ENCODE peak calls at places on chromosomes 5 and 9, in seven cellular contexts. One of them, this sample, is unnamed.

GRCh38 chr9:133476036-133476435 is 2.9 kb downstream of the SLC2A6 start:
- DNase-seq in K562: no peak
- DNase-seq in Panc1: no peak
- DNase-seq in HCT116: no peak
- DNase-seq in HepG2: no peak
- DNase-seq in GM12878: no peak
- DNase-seq in H1: no peak
- DNase-seq in this sample: no peak

GRCh38 chr5:147966326-147966725 is 60.0 kb upstream of the C5orf46 start:
- DNase-seq in H1: no peak
- DNase-seq in HepG2: no peak
- DNase-seq in Panc1: no peak
- DNase-seq in HCT116: no peak
- DNase-seq in K562: no peak
- DNase-seq in GM12878: no peak
- DNase-seq in this sample: no peak

GRCh38 chr5:145531038-145531734 is 304.0 kb downstream of the PRELID2 start:
- DNase-seq in K562: no peak
- DNase-seq in HepG2: no peak
- DNase-seq in H1: no peak
- DNase-seq in HCT116: peak
- DNase-seq in Panc1: no peak
- DNase-seq in GM12878: no peak
- DNase-seq in this sample: no peak

GRCh38 chr5:12174734-12175133 is 270.5 kb upstream of the CTNND2 start:
- DNase-seq in HCT116: no peak
- DNase-seq in H1: no peak
- DNase-seq in K562: no peak
- DNase-seq in HepG2: no peak
- DNase-seq in Panc1: no peak
- DNase-seq in GM12878: no peak
- DNase-seq in this sample: no peak

GRCh38 chr9:133106511-133107244 is 14.4 kb downstream of the RALGDS start:
- DNase-seq in H1: no peak
- DNase-seq in GM12878: no peak
- DNase-seq in HCT116: no peak
- DNase-seq in K562: no peak
- DNase-seq in Panc1: no peak
- DNase-seq in HepG2: no peak
- DNase-seq in this sample: no peak

GRCh38 chr5:76737131-76737556 is 21.2 kb downstream of the F2R start:
- DNase-seq in GM12878: peak
- DNase-seq in HCT116: no peak
- DNase-seq in K562: peak
- DNase-seq in HepG2: no peak
- DNase-seq in H1: no peak
- DNase-seq in Panc1: no peak
- DNase-seq in this sample: no peak

GRCh38 chr9:136964171-136964689 is 12.2 kb downstream of the LCN12 start:
- DNase-seq in Panc1: no peak
- DNase-seq in HepG2: no peak
- DNase-seq in HCT116: no peak
- DNase-seq in GM12878: no peak
- DNase-seq in K562: peak
- DNase-seq in H1: no peak
- DNase-seq in this sample: no peak

GRCh38 chr5:158679221-158679641 is 420.5 kb downstream of the EBF1 start:
- DNase-seq in H1: no peak
- DNase-seq in HepG2: no peak
- DNase-seq in K562: no peak
- DNase-seq in Panc1: no peak
- DNase-seq in GM12878: no peak
- DNase-seq in HCT116: no peak
- DNase-seq in this sample: no peak

GRCh38 chr5:35857004-35857345 is 284 bp downstream of the IL7R start:
- DNase-seq in H1: no peak
- DNase-seq in GM12878: no peak
- DNase-seq in HepG2: no peak
- DNase-seq in Panc1: no peak
- DNase-seq in HCT116: no peak
- DNase-seq in K562: no peak
- DNase-seq in this sample: no peak

GRCh38 chr9:22528485-22528884 is 81.9 kb downstream of the DMRTA1 start:
- DNase-seq in HCT116: peak
- DNase-seq in HepG2: no peak
- DNase-seq in GM12878: no peak
- DNase-seq in K562: no peak
- DNase-seq in H1: no peak
- DNase-seq in Panc1: no peak
- DNase-seq in this sample: no peak

GRCh38 chr9:120891255-120891954 is 14.4 kb upstream of the PHF19 start:
- DNase-seq in HCT116: no peak
- DNase-seq in Panc1: no peak
- DNase-seq in GM12878: no peak
- DNase-seq in H1: no peak
- DNase-seq in K562: peak
- DNase-seq in HepG2: no peak
- DNase-seq in this sample: no peak

GRCh38 chr9:137463194-137463930 is 4.2 kb upstream of the NSMF start:
- DNase-seq in H1: no peak
- DNase-seq in Panc1: no peak
- DNase-seq in GM12878: no peak
- DNase-seq in K562: no peak
- DNase-seq in HCT116: no peak
- DNase-seq in HepG2: peak
- DNase-seq in this sample: no peak

GRCh38 chr5:54460181-54460919 is 4.9 kb downstream of the HSPB3 start:
- DNase-seq in H1: no peak
- DNase-seq in HepG2: no peak
- DNase-seq in GM12878: no peak
- DNase-seq in HCT116: no peak
- DNase-seq in K562: peak
- DNase-seq in Panc1: no peak
- DNase-seq in this sample: no peak

GRCh38 chr5:127228540-127229184 is 61.9 kb upstream of the MEGF10 start:
- DNase-seq in GM12878: no peak
- DNase-seq in HCT116: no peak
- DNase-seq in H1: no peak
- DNase-seq in Panc1: no peak
- DNase-seq in K562: peak
- DNase-seq in HepG2: no peak
- DNase-seq in this sample: peak

GRCh38 chr5:132739232-132739631 is 1.9 kb upstream of the KIF3A start:
- DNase-seq in Panc1: no peak
- DNase-seq in GM12878: no peak
- DNase-seq in HepG2: no peak
- DNase-seq in H1: no peak
- DNase-seq in HCT116: no peak
- DNase-seq in K562: no peak
- DNase-seq in this sample: no peak

GRCh38 chr5:132737982-132738770 is 830 bp upstream of the KIF3A start:
- DNase-seq in H1: no peak
- DNase-seq in HepG2: no peak
- DNase-seq in Panc1: no peak
- DNase-seq in GM12878: no peak
- DNase-seq in HCT116: no peak
- DNase-seq in K562: peak
- DNase-seq in this sample: no peak

GRCh38 chr5:132733499-132734148 is 3.7 kb downstream of the KIF3A start:
- DNase-seq in HepG2: no peak
- DNase-seq in Panc1: no peak
- DNase-seq in GM12878: no peak
- DNase-seq in K562: no peak
- DNase-seq in HCT116: no peak
- DNase-seq in H1: no peak
- DNase-seq in this sample: no peak

GRCh38 chr5:132736853-132737833 is at the start of gene KIF3A:
- DNase-seq in Panc1: peak
- DNase-seq in K562: peak
- DNase-seq in HepG2: peak
- DNase-seq in HCT116: peak
- DNase-seq in GM12878: peak
- DNase-seq in H1: peak
- DNase-seq in this sample: peak

GRCh38 chr5:132734687-132735086 is 2.7 kb downstream of the KIF3A start:
- DNase-seq in H1: no peak
- DNase-seq in HepG2: no peak
- DNase-seq in GM12878: no peak
- DNase-seq in HCT116: no peak
- DNase-seq in Panc1: no peak
- DNase-seq in K562: no peak
- DNase-seq in this sample: no peak
- TF ChIP-seq SIN3A in H1: no peak
- TF ChIP-seq SIN3A in HepG2: no peak
- TF ChIP-seq SIN3A in GM12878: no peak
- TF ChIP-seq SIN3A in HCT116: no peak
- TF ChIP-seq SIN3A in Panc1: no peak
- TF ChIP-seq SIN3A in K562: no peak
- TF ChIP-seq SIN3A in this sample: no peak

GRCh38 chr5:160800375-160800774 is 51.6 kb downstream of the ATP10B start:
- DNase-seq in GM12878: no peak
- DNase-seq in H1: no peak
- DNase-seq in K562: no peak
- DNase-seq in Panc1: no peak
- DNase-seq in HCT116: no peak
- DNase-seq in HepG2: no peak
- DNase-seq in this sample: no peak

GRCh38 chr5:160797020-160797419 is 55.0 kb downstream of the ATP10B start:
- DNase-seq in GM12878: no peak
- DNase-seq in HCT116: no peak
- DNase-seq in H1: no peak
- DNase-seq in HepG2: no peak
- DNase-seq in Panc1: no peak
- DNase-seq in K562: no peak
- DNase-seq in this sample: no peak

GRCh38 chr5:160799160-160799559 is 52.9 kb downstream of the ATP10B start:
- DNase-seq in HCT116: no peak
- DNase-seq in H1: no peak
- DNase-seq in K562: no peak
- DNase-seq in Panc1: no peak
- DNase-seq in HepG2: no peak
- DNase-seq in GM12878: peak
- DNase-seq in this sample: no peak

GRCh38 chr5:160805376-160805775 is 46.6 kb downstream of the ATP10B start:
- DNase-seq in K562: no peak
- DNase-seq in GM12878: no peak
- DNase-seq in H1: no peak
- DNase-seq in HCT116: no peak
- DNase-seq in HepG2: no peak
- DNase-seq in Panc1: no peak
- DNase-seq in this sample: no peak

GRCh38 chr5:160802567-160802966 is 49.4 kb downstream of the ATP10B start:
- DNase-seq in H1: no peak
- DNase-seq in K562: no peak
- DNase-seq in Panc1: no peak
- DNase-seq in HCT116: no peak
- DNase-seq in HepG2: no peak
- DNase-seq in GM12878: no peak
- DNase-seq in this sample: no peak
- TF ChIP-seq SIN3A in H1: no peak
- TF ChIP-seq SIN3A in K562: no peak
- TF ChIP-seq SIN3A in Panc1: no peak
- TF ChIP-seq SIN3A in HCT116: no peak
- TF ChIP-seq SIN3A in HepG2: no peak
- TF ChIP-seq SIN3A in GM12878: no peak
- TF ChIP-seq SIN3A in this sample: no peak

GRCh38 chr9:95004452-95005275 is 278.2 kb downstream of the AOPEP start:
- DNase-seq in H1: no peak
- DNase-seq in K562: peak
- DNase-seq in HCT116: no peak
- DNase-seq in Panc1: no peak
- DNase-seq in HepG2: peak
- DNase-seq in GM12878: no peak
- DNase-seq in this sample: peak
- TF ChIP-seq SIN3A in H1: no peak
- TF ChIP-seq SIN3A in K562: no peak
- TF ChIP-seq SIN3A in HCT116: no peak
- TF ChIP-seq SIN3A in Panc1: no peak
- TF ChIP-seq SIN3A in HepG2: peak
- TF ChIP-seq SIN3A in GM12878: no peak
- TF ChIP-seq SIN3A in this sample: peak

GRCh38 chr9:135958485-135958884 is 2.7 kb downstream of the UBAC1 start:
- DNase-seq in HepG2: no peak
- DNase-seq in H1: no peak
- DNase-seq in GM12878: no peak
- DNase-seq in Panc1: no peak
- DNase-seq in K562: peak
- DNase-seq in HCT116: no peak
- DNase-seq in this sample: no peak

GRCh38 chr9:135961811-135962695 is 880 bp upstream of the UBAC1 start:
- DNase-seq in K562: peak
- DNase-seq in GM12878: no peak
- DNase-seq in HCT116: no peak
- DNase-seq in HepG2: no peak
- DNase-seq in H1: no peak
- DNase-seq in Panc1: no peak
- DNase-seq in this sample: peak

GRCh38 chr9:135959814-135960213 is 1.4 kb downstream of the UBAC1 start:
- DNase-seq in H1: no peak
- DNase-seq in Panc1: no peak
- DNase-seq in HCT116: no peak
- DNase-seq in GM12878: no peak
- DNase-seq in HepG2: no peak
- DNase-seq in K562: peak
- DNase-seq in this sample: no peak

GRCh38 chr9:135961277-135961705 is at the start of gene UBAC1:
- DNase-seq in H1: peak
- DNase-seq in HepG2: peak
- DNase-seq in HCT116: peak
- DNase-seq in GM12878: peak
- DNase-seq in Panc1: peak
- DNase-seq in K562: peak
- DNase-seq in this sample: peak

DNA sequence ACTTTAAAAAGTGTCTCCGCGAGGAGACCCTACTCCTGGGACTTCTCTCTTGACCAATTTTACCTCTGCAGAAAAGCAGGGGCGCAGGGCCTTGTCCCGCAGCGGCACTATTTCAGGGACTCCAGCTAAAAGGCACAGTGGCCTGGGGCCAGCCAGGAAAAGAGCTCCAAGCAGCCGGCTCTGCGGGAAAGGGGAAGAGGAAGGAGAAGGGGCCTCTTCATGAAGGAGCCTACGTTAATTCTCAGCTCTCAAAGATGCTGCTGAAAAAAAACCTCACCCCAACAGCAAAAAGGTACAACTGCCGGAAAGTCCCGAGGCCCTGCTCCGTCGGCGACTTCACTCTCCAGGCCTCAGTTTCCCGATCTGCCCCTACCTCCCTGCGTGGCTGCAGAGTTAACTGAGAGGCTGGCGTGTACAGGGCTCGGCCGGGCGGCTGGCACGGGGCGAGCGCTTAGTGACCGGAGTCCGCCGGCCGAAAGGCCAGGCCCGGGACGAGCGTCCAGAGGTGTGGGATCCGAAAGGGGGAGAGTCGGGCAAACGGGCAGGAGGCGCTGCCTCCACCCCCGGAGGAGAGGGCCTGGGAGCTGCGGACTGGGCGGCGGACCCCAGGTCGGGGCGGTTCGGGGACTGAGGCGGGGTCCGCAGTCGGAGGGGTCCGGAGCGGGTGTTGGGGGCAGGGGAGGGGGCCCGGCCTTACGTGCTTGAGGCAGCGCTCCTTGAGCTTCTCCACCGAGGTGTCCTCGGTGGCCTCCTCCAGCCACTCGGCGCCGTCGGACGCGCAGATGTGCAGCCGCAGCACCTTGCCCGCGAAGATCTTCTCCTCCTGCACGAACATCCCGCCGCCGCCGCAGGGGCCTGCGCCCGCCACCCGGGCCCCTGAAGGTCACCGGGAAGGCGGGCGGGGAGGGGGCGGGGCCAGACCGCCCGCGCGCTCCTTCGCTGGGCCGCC is 571 bp downstream of the UBAC1 start:
- DNase-seq in H1: no peak
- DNase-seq in GM12878: no peak
- DNase-seq in Panc1: no peak
- DNase-seq in HCT116: no peak
- DNase-seq in K562: peak
- DNase-seq in HepG2: no peak
- DNase-seq in this sample: peak
- TF ChIP-seq SIN3A in H1: peak
- TF ChIP-seq SIN3A in GM12878: peak
- TF ChIP-seq SIN3A in Panc1: no peak
- TF ChIP-seq SIN3A in HCT116: no peak
- TF ChIP-seq SIN3A in K562: peak
- TF ChIP-seq SIN3A in HepG2: peak
- TF ChIP-seq SIN3A in this sample: no peak